ENCODE peak calls at places on chromosomes 2 and 18, in six cellular contexts. I, S, R, E, L and O are unnamed samples.

GRCh38 chr2:170818294-170819104 is 1.8 kb downstream of the GAD1 start:
- DNase-seq in I (no peak), S (no peak), R (no peak), E (no peak), L (no peak), O (no peak)

GRCh38 chr2:75068546-75068945 is 110.1 kb downstream of the POLE4 start:
- DNase-seq in I (no peak), S (no peak), R (no peak), E (no peak), L (no peak), O (no peak)

GRCh38 chr2:15076668-15077067 is 444.2 kb downstream of the LRATD1 start:
- DNase-seq in I (no peak), S (no peak), R (no peak), E (no peak), L (no peak), O (no peak)

GRCh38 chr18:3458378-3458777 is 8.4 kb downstream of the TGIF1 start:
- DNase-seq in I (no peak), S (no peak), R (no peak), E (no peak), L (no peak), O (no peak)

GRCh38 chr2:168614291-168615018 is 158.4 kb downstream of the CERS6 start:
- DNase-seq in I (no peak), S (no peak), R (no peak), E (no peak), L (no peak), O (no peak)

GRCh38 chr2:195656131-195656858 is 731 bp upstream of the SLC39A10 start:
- DNase-seq in I (no peak), S (no peak), R (no peak), E (no peak), L (no peak), O (no peak)

GRCh38 chr2:149427371-149427770 is 97.0 kb downstream of the LYPD6 start:
- DNase-seq in I (no peak), S (no peak), R (no peak), E (no peak), L (no peak), O (no peak)

GRCh38 chr2:47509250-47509649 is 106.3 kb downstream of the MSH2 start:
- DNase-seq in I (no peak), S (no peak), R (no peak), E (no peak), L (no peak), O (no peak)

GRCh38 chr2:30185175-30185574 is 38.4 kb downstream of the YPEL5 start:
- DNase-seq in I (no peak), S (no peak), R (no peak), E (no peak), L (no peak), O (no peak)

GRCh38 chr2:147164563-147164962 is 680.3 kb upstream of the ACVR2A start:
- DNase-seq in I (no peak), S (no peak), R (no peak), E (no peak), L (no peak), O (no peak)

GRCh38 chr2:242040303-242040655 is 170.8 kb downstream of the RTP5 start:
- DNase-seq in I (no peak), S (no peak), R (no peak), E (no peak), L (no peak), O (no peak)

GRCh38 chr18:11512096-11513030 is 97.0 kb upstream of the SLC35G4 start:
- DNase-seq in I (no peak), S (no peak), R (no peak), E (no peak), L (no peak), O (no peak)

GRCh38 chr2:39686470-39686869 is 20.8 kb downstream of the TMEM178A start:
- DNase-seq in I (no peak), S (no peak), R (no peak), E (no peak), L (no peak), O (no peak)

GRCh38 chr18:47235096-47235495 is 16.4 kb downstream of the SKOR2 start:
- DNase-seq in I (no peak), S (no peak), R (no peak), E (no peak), L (no peak), O (no peak)

GRCh38 chr2:182761903-182762302 is 45.8 kb downstream of the DNAJC10 start:
- DNase-seq in I (no peak), S (no peak), R (no peak), E (no peak), L (no peak), O (no peak)

GRCh38 chr18:34772887-34773286 is 62.8 kb downstream of the DTNA start:
- DNase-seq in I (no peak), S (no peak), R (no peak), E (peak; percentile 12), L (no peak), O (no peak)

GRCh38 chr18:74314759-74315463 is 728 bp upstream of the C18orf63 start:
- DNase-seq in I (no peak), S (no peak), R (no peak), E (peak; percentile 26), L (no peak), O (no peak)

GRCh38 chr18:74315464-74316256 is at the start of gene C18orf63:
- DNase-seq in I (no peak), S (no peak), R (no peak), E (no peak), L (no peak), O (no peak)

GRCh38 chr18:74311000-74311399 is 4.6 kb upstream of the C18orf63 start:
- DNase-seq in I (no peak), S (no peak), R (no peak), E (no peak), L (no peak), O (no peak)

DNA sequence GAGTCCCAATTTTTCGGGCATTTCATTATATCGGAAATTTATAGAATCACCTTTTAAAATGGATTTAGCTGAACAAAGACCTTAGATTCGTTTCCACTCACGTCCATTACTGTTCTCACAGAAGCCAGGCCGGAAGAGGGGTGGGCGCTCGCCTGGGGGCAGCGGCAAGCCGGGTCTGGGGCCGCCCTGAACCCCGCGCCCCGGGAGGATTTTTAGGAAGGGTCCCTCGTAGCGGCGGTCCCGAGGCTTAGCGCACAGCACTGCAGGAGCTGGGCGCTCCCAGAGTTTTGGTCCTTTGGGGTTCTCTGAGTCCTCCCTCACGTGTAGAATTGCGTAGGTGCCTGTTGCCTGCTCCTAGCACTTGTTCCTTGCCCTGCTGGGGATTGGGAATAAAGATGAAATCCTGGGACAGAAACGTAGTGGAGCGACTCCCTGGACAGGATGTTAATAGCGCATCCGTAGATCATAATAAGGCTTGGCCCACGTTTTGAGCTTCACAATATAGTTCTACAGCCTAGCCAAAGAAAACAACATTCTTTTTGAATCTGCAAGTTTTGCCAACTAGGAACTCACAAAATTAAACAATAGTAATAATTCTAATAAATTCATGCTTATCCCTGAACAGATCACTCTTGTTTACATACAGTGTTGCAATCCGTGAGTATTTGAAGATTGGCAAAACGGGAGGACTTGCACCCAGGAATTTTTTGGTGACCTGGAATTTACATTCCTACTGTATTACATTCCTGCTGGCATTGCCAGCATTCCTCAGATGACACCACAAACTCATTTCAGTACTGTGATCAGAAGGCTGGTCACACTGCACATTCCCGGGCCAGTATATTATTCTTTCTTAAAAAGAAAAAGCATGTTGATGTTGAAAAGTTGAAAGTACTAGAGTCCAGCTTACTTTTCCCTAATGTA is 880 bp downstream of the C18orf63 start:
- DNase-seq in I (no peak), S (no peak), R (no peak), E (no peak), L (no peak), O (no peak)
- H3K27ac ChIP-seq in I (no peak overlapping the region), S (peak overlapping the region; percentile 23), R (no peak overlapping the region), E (no peak overlapping the region), L (no peak overlapping the region), O (no peak overlapping the region)

GRCh38 chr18:50196261-50196660 is 1.3 kb upstream of the MYO5B start:
- DNase-seq in I (no peak), S (no peak), R (no peak), E (no peak), L (no peak), O (no peak)

GRCh38 chr18:50192903-50193795 is 1.8 kb downstream of the MYO5B start:
- DNase-seq in I (no peak), S (no peak), R (no peak), E (no peak), L (no peak), O (no peak)

GRCh38 chr18:50194623-50195532 is at the start of gene MYO5B:
- DNase-seq in I (no peak), S (peak; percentile 33), R (no peak), E (peak; percentile 25), L (no peak), O (no peak)

GRCh38 chr18:50193796-50194622 is 938 bp downstream of the MYO5B start:
- DNase-seq in I (no peak), S (no peak), R (no peak), E (peak; percentile 15), L (no peak), O (no peak)

GRCh38 chr18:50195689-50196088 is 742 bp upstream of the MYO5B start:
- DNase-seq in I (no peak), S (no peak), R (no peak), E (no peak), L (no peak), O (no peak)
- H3K27ac ChIP-seq in I (no peak overlapping the region), S (no peak overlapping the region), R (no peak overlapping the region), E (no peak overlapping the region), L (no peak overlapping the region), O (no peak overlapping the region)

GRCh38 chr2:112183327-112184025 is 45.3 kb downstream of the FBLN7 start:
- DNase-seq in I (no peak), S (no peak), R (no peak), E (no peak), L (no peak), O (no peak)
- H3K27ac ChIP-seq in I (peak overlapping the region; percentile 92), S (no peak overlapping the region), R (no peak overlapping the region), E (no peak overlapping the region), L (no peak overlapping the region), O (no peak overlapping the region)

GRCh38 chr2:11584530-11585056 is 50.7 kb downstream of the GREB1 start:
- DNase-seq in I (no peak), S (no peak), R (no peak), E (no peak), L (no peak), O (no peak)

GRCh38 chr2:11585071-11585470 is 51.2 kb downstream of the GREB1 start:
- DNase-seq in I (no peak), S (no peak), R (no peak), E (no peak), L (no peak), O (no peak)

GRCh38 chr2:11583203-11583752 is 49.4 kb downstream of the GREB1 start:
- DNase-seq in I (no peak), S (no peak), R (no peak), E (no peak), L (no peak), O (no peak)

GRCh38 chr2:11582526-11583202 is 48.8 kb downstream of the GREB1 start:
- DNase-seq in I (peak; percentile 10), S (peak; percentile 55), R (no peak), E (peak; percentile 52), L (no peak), O (peak; percentile 16)

DNA sequence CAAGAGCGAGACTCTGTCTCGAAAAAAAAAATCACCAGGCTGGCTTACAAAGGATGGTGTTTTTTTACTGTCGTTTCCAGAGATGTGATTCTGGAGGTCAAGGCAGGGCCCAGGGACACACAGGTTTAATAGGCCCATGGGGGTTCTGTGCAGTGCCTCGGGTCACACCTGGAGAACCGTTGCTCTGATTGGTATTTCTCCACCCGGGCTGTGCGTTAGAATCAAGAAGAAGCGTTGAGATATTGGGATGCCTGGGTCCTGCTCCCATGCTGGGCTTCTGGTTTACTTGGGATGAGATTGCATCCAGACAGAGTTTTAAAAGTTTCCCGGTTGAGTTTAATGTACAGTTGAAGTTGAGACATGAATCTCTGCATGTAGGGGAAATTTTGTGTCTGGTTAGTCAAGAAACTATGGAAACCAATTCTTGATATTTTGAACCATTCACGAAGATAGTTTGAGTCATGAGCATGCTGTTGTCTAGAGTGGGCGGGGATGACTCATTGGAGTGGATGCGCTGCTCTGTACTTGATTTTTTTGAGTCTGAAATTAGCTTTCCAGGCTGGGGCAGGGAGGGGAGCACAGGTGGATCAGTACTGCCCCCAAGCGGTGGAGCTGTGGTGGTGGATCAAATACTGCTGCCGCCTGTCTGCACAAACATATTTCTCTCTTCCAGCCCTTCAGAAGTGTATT is 50.1 kb downstream of the GREB1 start:
- DNase-seq in I (peak; percentile 7), S (peak; percentile 57), R (peak; percentile 49), E (peak; percentile 61), L (peak; percentile 71), O (peak; percentile 21)
- H3K27ac ChIP-seq in I (no peak overlapping the region), S (peak overlapping the region; percentile 32), R (no peak overlapping the region), E (peak overlapping the region; percentile 74), L (no peak overlapping the region), O (no peak overlapping the region)